ENCODE peak calls at places on chromosomes 1 and 21, in five cellular contexts. G is CD8-positive, alpha-beta memory T cell; N is cardiac muscle cell; A is PC-3; O is upper lobe of right lung. J is an unnamed sample.

GRCh38 chr21:24729568-24729967 is 877.7 kb downstream of the MRPL39 start:
- DNase-seq in G (no peak), N (no peak), A (peak), O (no peak), J (no peak)

GRCh38 chr1:24341260-24341659 is 22.1 kb downstream of the GRHL3 start:
- DNase-seq in G (no peak), N (no peak), A (no peak), O (no peak), J (no peak)

GRCh38 chr1:64320470-64320869 is 117.0 kb downstream of the UBE2U start:
- DNase-seq in G (no peak), N (no peak), A (peak), O (no peak), J (no peak)

GRCh38 chr1:155970531-155971167 is 7.7 kb downstream of the ARHGEF2 start:
- DNase-seq in G (no peak), N (no peak), A (no peak), O (peak), J (no peak)

GRCh38 chr1:205870236-205870635 is 20.3 kb upstream of the PM20D1 start:
- DNase-seq in G (no peak), N (no peak), A (no peak), O (no peak), J (no peak)

GRCh38 chr21:15003463-15004135 is 61.2 kb downstream of the NRIP1 start:
- DNase-seq in G (no peak), N (peak), A (no peak), O (no peak), J (no peak)

GRCh38 chr1:42830631-42831030 is 13.4 kb upstream of the SVBP start:
- DNase-seq in G (no peak), N (no peak), A (no peak), O (no peak), J (no peak)

GRCh38 chr21:39120876-39121599 is 62.2 kb downstream of the PSMG1 start:
- DNase-seq in G (no peak), N (peak), A (no peak), O (no peak), J (no peak)

GRCh38 chr1:156897078-156897825 is 3.7 kb downstream of the PEAR1 start:
- DNase-seq in G (no peak), N (no peak), A (peak), O (no peak), J (no peak)

GRCh38 chr1:198556969-198557368 is 16.5 kb upstream of the ATP6V1G3 start:
- DNase-seq in G (peak), N (no peak), A (no peak), O (no peak), J (peak)

GRCh38 chr1:166969074-166969677 is 6.2 kb downstream of the ILDR2 start:
- DNase-seq in G (no peak), N (no peak), A (no peak), O (no peak), J (no peak)

GRCh38 chr1:235818632-235819136 is 48.0 kb downstream of the LYST start:
- DNase-seq in G (no peak), N (no peak), A (no peak), O (no peak), J (no peak)

GRCh38 chr1:16984717-16985116 is 4.3 kb upstream of the MFAP2 start:
- DNase-seq in G (no peak), N (no peak), A (peak), O (no peak), J (no peak)

GRCh38 chr1:155185783-155186265 is 12.2 kb downstream of the TRIM46 start:
- DNase-seq in G (no peak), N (no peak), A (no peak), O (no peak), J (no peak)

GRCh38 chr1:157319567-157319966 is 181.4 kb upstream of the ETV3 start:
- DNase-seq in G (no peak), N (no peak), A (no peak), O (no peak), J (no peak)

GRCh38 chr1:7334475-7335035 is 436.5 kb upstream of the VAMP3 start:
- DNase-seq in G (no peak), N (no peak), A (no peak), O (no peak), J (no peak)

DNA sequence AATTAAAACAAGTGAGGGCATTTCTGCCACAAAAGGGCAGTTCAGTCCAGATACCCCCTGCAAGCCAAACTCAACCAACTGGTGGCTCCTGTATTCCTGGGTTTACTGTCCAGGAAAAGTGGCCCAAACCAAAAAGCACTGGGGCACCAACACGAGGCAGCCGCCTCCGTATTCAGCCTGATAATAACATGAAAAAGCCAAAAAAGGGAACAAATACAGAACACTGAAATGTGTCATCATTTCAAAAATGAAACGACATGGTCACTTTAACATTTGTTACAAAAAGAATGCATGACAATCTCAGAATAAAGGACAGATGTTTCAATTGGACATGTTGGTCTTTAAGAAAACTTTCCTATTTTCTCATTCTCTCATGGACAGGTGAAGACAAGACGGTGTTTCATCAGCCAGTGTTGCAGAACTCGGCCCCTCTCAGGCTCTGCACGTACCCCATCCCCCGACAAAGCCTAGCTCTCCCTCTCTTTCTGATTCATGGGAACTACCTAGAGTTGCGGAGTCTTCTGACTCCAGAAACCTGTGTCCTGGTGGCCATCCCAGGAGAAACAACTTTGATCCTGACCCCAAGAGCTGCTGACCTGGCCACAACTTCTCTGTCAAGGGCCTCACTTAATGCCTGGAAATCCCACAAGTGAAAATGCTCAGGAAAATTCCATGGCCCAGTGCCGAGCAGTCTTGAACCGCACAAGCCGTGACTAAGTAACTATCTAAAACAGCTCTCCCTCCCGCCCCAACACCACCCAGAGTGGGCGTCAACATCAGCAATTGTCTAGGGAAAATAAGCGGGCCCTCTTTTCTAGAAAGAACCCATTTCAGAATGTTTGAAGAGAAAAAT is 27.1 kb downstream of the ZBTB17 start:
- DNase-seq in G (no peak), N (no peak), A (no peak), O (peak), J (no peak)
- H3K27ac ChIP-seq in G (peak), N (no peak), A (no peak), O (peak), J (peak)

DNA sequence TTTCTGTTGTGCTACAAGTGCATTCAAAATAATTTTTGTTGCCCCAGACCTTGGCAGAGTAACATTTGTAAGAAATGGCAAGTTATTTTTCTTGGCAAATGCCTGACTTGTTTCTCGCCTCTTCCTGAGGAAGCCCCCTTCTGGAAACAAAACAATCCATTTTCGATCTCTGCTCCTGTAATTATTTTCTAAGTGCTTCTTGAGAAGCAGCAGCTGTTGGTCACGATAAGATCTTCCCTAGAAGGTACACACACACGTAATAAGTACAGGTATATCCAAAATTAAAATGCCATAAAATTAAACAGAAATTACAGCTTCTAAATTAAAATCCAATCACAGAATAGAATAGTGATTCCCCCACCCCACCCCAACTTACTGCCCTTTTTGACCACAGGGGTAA is 47.3 kb downstream of the LPGAT1 start:
- DNase-seq in G (no peak), N (no peak), A (no peak), O (no peak), J (no peak)
- H3K27ac ChIP-seq in G (no peak), N (no peak), A (no peak), O (no peak), J (no peak)

DNA sequence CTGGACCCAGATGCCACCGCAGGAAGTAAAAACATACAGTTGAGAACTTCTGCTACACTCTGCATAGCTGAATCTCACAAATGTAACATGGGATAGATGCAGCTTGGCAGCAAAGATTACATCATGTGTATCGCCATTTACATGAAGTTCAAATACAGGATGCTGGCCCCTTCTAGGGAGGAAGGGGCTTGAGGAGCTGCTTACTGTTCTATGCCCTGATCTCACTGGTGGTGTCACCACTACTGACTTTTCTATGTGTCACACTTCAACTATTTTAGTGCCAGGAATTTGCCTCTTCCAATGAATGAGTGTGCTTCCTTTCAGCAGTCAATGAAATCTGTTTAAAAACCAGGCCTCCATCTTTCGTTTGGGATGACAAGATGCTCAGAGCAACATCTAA is 31.1 kb downstream of the MRAP start:
- DNase-seq in G (no peak), N (no peak), A (peak), O (no peak), J (no peak)
- H3K27ac ChIP-seq in G (no peak), N (peak), A (no peak), O (no peak), J (no peak)

DNA sequence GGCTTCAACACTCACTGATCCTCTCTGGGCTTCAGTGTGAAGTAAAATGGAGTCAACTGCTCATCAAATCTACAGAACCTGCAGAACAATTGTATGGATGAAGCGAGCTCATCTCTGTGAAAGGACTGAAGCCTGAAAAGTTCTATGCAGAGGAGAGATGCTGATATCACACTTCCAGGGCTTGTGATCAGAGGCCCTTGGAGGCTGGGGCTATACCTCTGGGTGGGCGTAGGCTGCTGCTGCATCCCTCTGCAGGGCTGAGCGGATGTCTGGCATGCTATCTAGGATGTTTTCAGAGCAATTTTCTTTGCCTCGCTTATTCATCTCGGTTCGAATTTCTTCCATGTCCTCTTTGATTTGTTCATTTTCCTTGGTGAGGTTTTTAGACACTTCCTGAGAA is 17.6 kb downstream of the OLFML2B start:
- DNase-seq in G (no peak), N (no peak), A (no peak), O (no peak), J (no peak)
- H3K27ac ChIP-seq in G (no peak), N (no peak), A (no peak), O (no peak), J (no peak)